ENCODE peak calls at places on chromosomes 5 and 9, in eight cellular contexts. U is kidney epithelial cell; V is stimulated activated CD4-positive, alpha-beta T cell treated with anti-CD3 and anti-CD28 coated beads, Interleukin-12 subunit alpha, Interleukin-12 subunit beta, amount 100 ng/mL, for 4 hours; K is HCT116; T is AG10803; P is AG20443; B is RPMI7951; E is right atrium auricular region. G is an unnamed sample.

GRCh38 chr9:35364817-35365585 is 124.9 kb upstream of the RUSC2 start:
- DNase-seq in U (no peak), V (no peak), K (no peak), T (no peak), P (no peak), B (no peak), E (no peak), G (no peak)

GRCh38 chr9:130432796-130433167 is 12.0 kb upstream of the ASS1 start:
- DNase-seq in U (no peak), V (no peak), K (no peak), T (no peak), P (no peak), B (no peak), E (no peak), G (no peak)

GRCh38 chr5:657570-657969 is 35.6 kb downstream of the TPPP start:
- DNase-seq in U (peak), V (no peak), K (peak), T (peak), P (peak), B (peak), E (no peak), G (no peak)

GRCh38 chr5:36403601-36404311 is 102.1 kb upstream of the RANBP3L start:
- DNase-seq in U (no peak), V (no peak), K (no peak), T (peak), P (peak), B (peak), E (peak), G (no peak)

GRCh38 chr5:135398855-135399837 is at the start of gene MACROH2A1:
- DNase-seq in U (no peak), V (peak), K (peak), T (peak), P (peak), B (peak), E (peak), G (peak)

GRCh38 chr5:19739691-19740090 is 248.3 kb downstream of the CDH18 start:
- DNase-seq in U (no peak), V (no peak), K (no peak), T (no peak), P (no peak), B (peak), E (no peak), G (no peak)

GRCh38 chr5:93249651-93250289 is 331.2 kb downstream of the NR2F1-AS1 start:
- DNase-seq in U (no peak), V (no peak), K (peak), T (no peak), P (no peak), B (peak), E (no peak), G (no peak)

GRCh38 chr5:122844916-122845252 is 529 bp upstream of the SNX24 start:
- DNase-seq in U (no peak), V (no peak), K (no peak), T (no peak), P (no peak), B (no peak), E (no peak), G (no peak)

GRCh38 chr5:72108200-72109050 is 1.1 kb downstream of the MAP1B start:
- DNase-seq in U (no peak), V (no peak), K (no peak), T (peak), P (peak), B (peak), E (peak), G (no peak)

GRCh38 chr9:120236596-120236995 is 343.4 kb downstream of the CDK5RAP2 start:
- DNase-seq in U (no peak), V (no peak), K (no peak), T (no peak), P (no peak), B (no peak), E (no peak), G (no peak)

GRCh38 chr9:123925820-123926219 is 4.1 kb downstream of the DENND1A start:
- DNase-seq in U (no peak), V (no peak), K (no peak), T (peak), P (no peak), B (peak), E (no peak), G (no peak)

GRCh38 chr5:79697222-79698164 is 7.9 kb downstream of the CMYA5 start:
- DNase-seq in U (no peak), V (no peak), K (no peak), T (peak), P (peak), B (no peak), E (peak), G (no peak)

GRCh38 chr9:116483622-116484482 is 203.3 kb upstream of the TRIM32 start:
- DNase-seq in U (no peak), V (no peak), K (no peak), T (no peak), P (no peak), B (no peak), E (no peak), G (no peak)

GRCh38 chr5:113062869-113063508 is 86.4 kb downstream of the DCP2 start:
- DNase-seq in U (no peak), V (no peak), K (no peak), T (no peak), P (no peak), B (no peak), E (no peak), G (no peak)

GRCh38 chr5:153358315-153358976 is 132.0 kb upstream of the GRIA1 start:
- DNase-seq in U (no peak), V (no peak), K (no peak), T (no peak), P (no peak), B (no peak), E (no peak), G (no peak)

GRCh38 chr5:124744170-124744911 is 2.1 kb downstream of the ZNF608 start:
- DNase-seq in U (no peak), V (no peak), K (no peak), T (no peak), P (no peak), B (peak), E (peak), G (no peak)

GRCh38 chr9:87122947-87123685 is 175.8 kb upstream of the GAS1 start:
- DNase-seq in U (no peak), V (no peak), K (no peak), T (peak), P (peak), B (peak), E (no peak), G (no peak)

GRCh38 chr5:113029614-113030013 is 53.0 kb downstream of the DCP2 start:
- DNase-seq in U (no peak), V (no peak), K (no peak), T (peak), P (peak), B (peak), E (no peak), G (no peak)

GRCh38 chr5:170104299-170104698 is 1.4 kb upstream of the FOXI1 start:
- DNase-seq in U (no peak), V (no peak), K (no peak), T (no peak), P (no peak), B (no peak), E (no peak), G (no peak)

GRCh38 chr9:34954225-34954624 is 3.9 kb upstream of the PHF24 start:
- DNase-seq in U (no peak), V (no peak), K (no peak), T (no peak), P (no peak), B (no peak), E (no peak), G (no peak)

GRCh38 chr5:150114773-150115408 is 28.5 kb upstream of the CSF1R start:
- DNase-seq in U (no peak), V (no peak), K (no peak), T (no peak), P (no peak), B (no peak), E (peak), G (no peak)

GRCh38 chr5:120769291-120769872 is 305.3 kb downstream of the PRR16 start:
- DNase-seq in U (no peak), V (no peak), K (no peak), T (peak), P (no peak), B (no peak), E (no peak), G (no peak)

GRCh38 chr5:181052526-181052927 is 12.5 kb downstream of the BTNL9 start:
- DNase-seq in U (no peak), V (peak), K (no peak), T (peak), P (no peak), B (no peak), E (peak), G (no peak)

GRCh38 chr9:81183763-81184162 is 505.6 kb downstream of the TLE1 start:
- DNase-seq in U (peak), V (no peak), K (no peak), T (no peak), P (no peak), B (peak), E (no peak), G (no peak)

GRCh38 chr9:17531642-17532254 is 47.1 kb upstream of the SH3GL2 start:
- DNase-seq in U (peak), V (peak), K (peak), T (peak), P (peak), B (peak), E (no peak), G (no peak)

GRCh38 chr9:78549711-78550110 is 252.8 kb downstream of the PSAT1 start:
- DNase-seq in U (no peak), V (no peak), K (no peak), T (peak), P (peak), B (no peak), E (no peak), G (no peak)

GRCh38 chr5:41527201-41527779 is 16.9 kb upstream of the PLCXD3 start:
- DNase-seq in U (peak), V (no peak), K (peak), T (peak), P (peak), B (peak), E (peak), G (no peak)

GRCh38 chr9:68997676-68998075 is 16.2 kb downstream of the PRKACG start:
- DNase-seq in U (no peak), V (no peak), K (no peak), T (no peak), P (no peak), B (no peak), E (no peak), G (no peak)

GRCh38 chr5:43215073-43215631 is 23.1 kb downstream of the NIM1K start:
- DNase-seq in U (no peak), V (no peak), K (no peak), T (peak), P (peak), B (peak), E (no peak), G (no peak)

GRCh38 chr5:113147088-113147487 is 170.5 kb downstream of the DCP2 start:
- DNase-seq in U (no peak), V (no peak), K (no peak), T (peak), P (peak), B (peak), E (no peak), G (no peak)

GRCh38 chr5:149677721-149678120 is 52.4 kb upstream of the PPARGC1B start:
- DNase-seq in U (no peak), V (no peak), K (no peak), T (no peak), P (no peak), B (no peak), E (no peak), G (no peak)

GRCh38 chr9:78567693-78568092 is 270.8 kb downstream of the PSAT1 start:
- DNase-seq in U (no peak), V (no peak), K (no peak), T (no peak), P (no peak), B (no peak), E (no peak), G (no peak)

GRCh38 chr5:74169704-74170103 is 470.8 kb downstream of the ENC1 start:
- DNase-seq in U (no peak), V (no peak), K (no peak), T (no peak), P (no peak), B (no peak), E (no peak), G (no peak)

GRCh38 chr5:35332551-35332950 is 102.3 kb upstream of the PRLR start:
- DNase-seq in U (no peak), V (no peak), K (no peak), T (no peak), P (peak), B (no peak), E (no peak), G (no peak)

GRCh38 chr9:129285382-129285781 is 107.3 kb upstream of the IER5L start:
- DNase-seq in U (no peak), V (no peak), K (no peak), T (no peak), P (peak), B (no peak), E (peak), G (no peak)

GRCh38 chr9:126615251-126615790 is 1.6 kb downstream of the LMX1B start:
- DNase-seq in U (no peak), V (no peak), K (no peak), T (peak), P (no peak), B (no peak), E (peak), G (no peak)

GRCh38 chr5:77645158-77645994 is 6.9 kb upstream of the OTP start:
- DNase-seq in U (no peak), V (peak), K (peak), T (no peak), P (peak), B (peak), E (no peak), G (no peak)

GRCh38 chr9:36690769-36691168 is 118.1 kb downstream of the MELK start:
- DNase-seq in U (no peak), V (no peak), K (no peak), T (no peak), P (no peak), B (no peak), E (no peak), G (no peak)